ENCODE peak calls at places on chromosomes 6 and 20, in five cellular contexts. Z, R, A, C and U are unnamed samples.
A peak's percentile ranks its signal among the peaks of the same experiment; 100 is the strongest.

GRCh38 chr6:23656257-23656731 is 469.7 kb upstream of the NRSN1 start:
- DNase-seq in Z (no peak), R (no peak), A (no peak), C (peak; percentile 58), U (peak; percentile 41)

GRCh38 chr20:21278829-21279228 is 24.3 kb upstream of the XRN2 start:
- DNase-seq in Z (no peak), R (no peak), A (no peak), C (no peak), U (no peak)

GRCh38 chr20:32945710-32946221 is 58.5 kb downstream of the SUN5 start:
- DNase-seq in Z (peak; percentile 4), R (peak; percentile 21), A (peak; percentile 34), C (peak; percentile 17), U (peak; percentile 61)

GRCh38 chr6:3281669-3282460 is 23.1 kb downstream of the PSMG4 start:
- DNase-seq in Z (peak; percentile 92), R (no peak), A (peak; percentile 78), C (no peak), U (peak; percentile 51)

GRCh38 chr6:52749546-52750152 is 13.6 kb downstream of the GSTA2 start:
- DNase-seq in Z (no peak), R (no peak), A (no peak), C (no peak), U (no peak)

GRCh38 chr6:148463671-148464070 is 121.0 kb downstream of the SASH1 start:
- DNase-seq in Z (no peak), R (no peak), A (no peak), C (no peak), U (no peak)

GRCh38 chr6:157893238-157893637 is 70.2 kb downstream of the SNX9 start:
- DNase-seq in Z (no peak), R (no peak), A (no peak), C (no peak), U (no peak)

GRCh38 chr6:9412951-9413559 is 977.7 kb upstream of the SLC35B3 start:
- DNase-seq in Z (peak; percentile 19), R (peak; percentile 34), A (peak; percentile 34), C (no peak), U (peak; percentile 48)

GRCh38 chr6:116429111-116429510 is 32.1 kb upstream of the CALHM6 start:
- DNase-seq in Z (no peak), R (no peak), A (no peak), C (no peak), U (no peak)

GRCh38 chr6:23445157-23445710 is 680.8 kb upstream of the NRSN1 start:
- DNase-seq in Z (no peak), R (no peak), A (peak; percentile 39), C (no peak), U (no peak)

GRCh38 chr6:128696651-128697391 is 176.4 kb upstream of the PTPRK start:
- DNase-seq in Z (peak; percentile 71), R (peak; percentile 16), A (peak; percentile 63), C (no peak), U (no peak)

GRCh38 chr6:45830441-45831139 is 185.1 kb downstream of the CLIC5 start:
- DNase-seq in Z (peak; percentile 24), R (no peak), A (no peak), C (no peak), U (no peak)

GRCh38 chr20:57166568-57167291 is 99.7 kb downstream of the BMP7 start:
- DNase-seq in Z (no peak), R (no peak), A (no peak), C (no peak), U (no peak)

GRCh38 chr20:3276400-3277015 is 37.5 kb upstream of the SLC4A11 start:
- DNase-seq in Z (peak; percentile 5), R (peak; percentile 35), A (peak; percentile 27), C (peak; percentile 24), U (peak; percentile 57)

GRCh38 chr6:42898891-42899361 is 16.9 kb upstream of the PTCRA start:
- DNase-seq in Z (peak; percentile 37), R (peak; percentile 64), A (peak; percentile 73), C (peak; percentile 67), U (peak; percentile 84)

GRCh38 chr6:29626948-29627761 is 5.8 kb downstream of the GABBR1 start:
- DNase-seq in Z (no peak), R (no peak), A (no peak), C (no peak), U (peak; percentile 58)

GRCh38 chr6:26613201-26613600 is 16.4 kb downstream of the ABT1 start:
- DNase-seq in Z (no peak), R (no peak), A (no peak), C (no peak), U (no peak)

GRCh38 chr20:21936720-21937380 is 231.4 kb downstream of the PAX1 start:
- DNase-seq in Z (no peak), R (no peak), A (no peak), C (no peak), U (peak; percentile 2)

GRCh38 chr6:131911951-131912350 is 39.2 kb downstream of the CCN2 start:
- DNase-seq in Z (no peak), R (no peak), A (peak; percentile 24), C (no peak), U (no peak)

GRCh38 chr6:147662639-147663038 is 154.1 kb downstream of the SAMD5 start:
- DNase-seq in Z (no peak), R (no peak), A (no peak), C (no peak), U (no peak)

GRCh38 chr6:106746660-106747059 is 117.3 kb downstream of the QRSL1 start:
- DNase-seq in Z (peak; percentile 100), R (no peak), A (peak; percentile 1), C (no peak), U (no peak)

GRCh38 chr20:41222299-41222698 is 85.0 kb downstream of the PLCG1 start:
- DNase-seq in Z (no peak), R (no peak), A (no peak), C (no peak), U (no peak)

GRCh38 chr6:4401408-4402367 is 266.3 kb upstream of the ECI2 start:
- DNase-seq in Z (no peak), R (no peak), A (peak; percentile 66), C (no peak), U (no peak)

GRCh38 chr6:32969685-32970412 is 1.5 kb downstream of the BRD2 start:
- DNase-seq in Z (peak; percentile 96), R (peak; percentile 82), A (peak; percentile 97), C (peak; percentile 86), U (peak; percentile 92)

GRCh38 chr6:146892613-146893401 is 294.0 kb downstream of the ADGB start:
- DNase-seq in Z (peak; percentile 34), R (no peak), A (peak; percentile 70), C (no peak), U (no peak)

GRCh38 chr6:131655387-131655786 is 18.3 kb downstream of the ENPP3 start:
- DNase-seq in Z (no peak), R (no peak), A (no peak), C (no peak), U (no peak)

GRCh38 chr6:84019812-84020211 is 13.8 kb upstream of the MRAP2 start:
- DNase-seq in Z (no peak), R (no peak), A (no peak), C (no peak), U (no peak)
- H2AFZ ChIP-seq in Z (no peak overlapping the region), R (no peak overlapping the region), A (no peak overlapping the region), C (no peak overlapping the region), U (no peak overlapping the region)

DNA sequence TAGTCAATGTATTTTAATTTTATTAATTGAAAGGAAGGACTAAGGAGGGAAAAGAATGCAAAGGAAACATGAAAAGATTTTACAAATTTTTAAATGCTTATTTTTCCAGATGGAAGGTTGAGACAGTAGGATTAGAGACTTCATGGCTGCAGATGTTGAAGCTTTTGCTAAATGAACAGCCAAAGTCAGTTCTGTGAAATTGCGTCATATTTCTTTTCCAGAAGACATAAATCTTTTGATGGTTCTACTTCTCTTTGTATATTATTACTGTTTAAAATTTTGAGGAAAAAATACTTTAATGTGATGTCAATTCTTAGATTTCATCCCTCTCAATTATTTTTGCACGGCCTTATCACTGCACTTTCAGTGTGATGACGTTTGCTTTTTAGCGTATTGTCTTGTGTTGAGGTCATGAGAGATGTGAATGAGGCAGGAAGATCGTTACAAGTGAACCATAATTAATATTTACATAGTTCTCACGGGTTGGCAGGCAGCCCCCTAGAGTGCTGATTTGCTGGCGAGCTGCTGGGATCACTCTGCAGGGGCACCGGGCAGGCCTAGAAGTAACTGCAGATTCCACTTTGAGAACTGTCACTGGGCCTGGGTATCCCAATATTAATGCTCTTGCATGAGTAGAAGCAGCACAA is 158.1 kb downstream of the TBXT start:
- DNase-seq in Z (no peak), R (no peak), A (peak; percentile 39), C (no peak), U (no peak)
- H3K4me3 ChIP-seq in Z (no peak overlapping the region), R (no peak overlapping the region), A (peak overlapping the region; percentile 58), C (no peak overlapping the region), U (peak overlapping the region; percentile 55)

DNA sequence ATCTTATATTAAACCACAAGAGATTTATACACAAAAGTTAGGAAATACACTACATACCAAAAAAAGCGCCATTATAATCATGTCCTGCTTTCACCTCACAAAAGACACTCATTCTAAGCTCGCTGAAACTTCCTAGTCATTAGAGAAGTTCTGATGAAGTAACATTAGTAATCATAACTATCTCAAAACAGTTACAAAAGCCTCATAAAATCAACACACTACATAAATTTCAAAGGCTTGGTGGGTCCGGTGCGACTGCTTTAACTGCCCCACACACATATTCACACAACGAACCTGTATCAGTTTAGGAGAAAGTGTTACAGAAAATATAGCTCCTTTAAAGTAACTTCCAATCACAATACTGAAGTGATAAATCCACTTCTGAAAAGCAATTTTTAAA is 1.9 kb downstream of the PHIP start:
- DNase-seq in Z (peak; percentile 30), R (no peak), A (peak; percentile 28), C (no peak), U (no peak)
- H2AFZ ChIP-seq in Z (peak overlapping the region; percentile 41), R (no peak overlapping the region), A (peak overlapping the region; percentile 6), C (no peak overlapping the region), U (no peak overlapping the region)

GRCh38 chr20:17573493-17573892 is 3.6 kb downstream of the DSTN start:
- DNase-seq in Z (no peak), R (no peak), A (no peak), C (no peak), U (no peak)
- H3K4me3 ChIP-seq in Z (peak overlapping the region; percentile 95), R (no peak overlapping the region), A (no peak overlapping the region), C (no peak overlapping the region), U (no peak overlapping the region)

GRCh38 chr6:78598966-78599365 is 268.4 kb upstream of the IRAK1BP1 start:
- DNase-seq in Z (peak; percentile 98), R (peak; percentile 98), A (peak; percentile 32), C (no peak), U (no peak)

GRCh38 chr6:78597966-78598365 is 269.4 kb upstream of the IRAK1BP1 start:
- DNase-seq in Z (no peak), R (no peak), A (no peak), C (no peak), U (no peak)

GRCh38 chr6:78593898-78594666 is 273.3 kb upstream of the IRAK1BP1 start:
- DNase-seq in Z (peak; percentile 43), R (no peak), A (no peak), C (no peak), U (no peak)

GRCh38 chr6:78594667-78595051 is 272.7 kb upstream of the IRAK1BP1 start:
- DNase-seq in Z (no peak), R (no peak), A (no peak), C (no peak), U (no peak)

GRCh38 chr6:78599526-78599925 is 267.8 kb upstream of the IRAK1BP1 start:
- DNase-seq in Z (no peak), R (no peak), A (no peak), C (no peak), U (no peak)
- H2AFZ ChIP-seq in Z (no peak overlapping the region), R (peak overlapping the region; percentile 76), A (no peak overlapping the region), C (no peak overlapping the region), U (no peak overlapping the region)